ENCODE peak calls at places on chromosomes 12 and 14, in five cellular contexts. Y, X, A, D and C are unnamed samples. For H3K4me1, the result is how much of the 10 kb centered on the place peaks cover.

GRCh38 chr12:22787557-22787956 is 162.6 kb downstream of the ETNK1 start:
- DNase-seq in D (no peak), Y (no peak), A (no peak), X (no peak), C (peak)

GRCh38 chr12:75994069-75994740 is 37.4 kb downstream of the PHLDA1 start:
- DNase-seq in D (no peak), X (no peak), A (no peak), Y (no peak), C (no peak)

GRCh38 chr14:78143489-78144145 is 26.6 kb upstream of the NRXN3 start:
- DNase-seq in Y (no peak), A (no peak), X (peak), D (no peak), C (no peak)

GRCh38 chr12:7431993-7432685 is 11.8 kb downstream of the CD163L1 start:
- DNase-seq in D (no peak), A (no peak), Y (no peak), X (no peak), C (no peak)

GRCh38 chr12:52076811-52077210 is 2.7 kb upstream of the SMIM41 start:
- DNase-seq in D (no peak), A (no peak), Y (no peak), X (no peak), C (no peak)

GRCh38 chr12:53798575-53798974 is 46.8 kb upstream of the CISTR start:
- DNase-seq in D (no peak), X (no peak), Y (no peak), A (no peak), C (no peak)

GRCh38 chr14:39055786-39056474 is 47.1 kb downstream of the SEC23A start:
- DNase-seq in A (no peak), D (no peak), Y (no peak), X (no peak), C (no peak)

GRCh38 chr14:105253329-105253682 is 5.0 kb downstream of the BTBD6 start:
- DNase-seq in Y (no peak), X (no peak), D (no peak), A (no peak), C (no peak)

GRCh38 chr14:97177016-97177415 is 379.8 kb downstream of the VRK1 start:
- DNase-seq in A (no peak), X (peak), Y (no peak), D (no peak), C (no peak)

GRCh38 chr14:29222671-29223268 is 456.2 kb downstream of the FOXG1 start:
- DNase-seq in Y (no peak), D (no peak), X (no peak), A (no peak), C (no peak)

GRCh38 chr12:27595231-27595642 is 71.2 kb downstream of the PPFIBP1 start:
- DNase-seq in A (peak), Y (peak), X (no peak), D (no peak), C (peak)

GRCh38 chr12:3142386-3142785 is 65.2 kb downstream of the TSPAN9 start:
- DNase-seq in A (no peak), D (no peak), X (no peak), Y (no peak), C (no peak)

GRCh38 chr12:78866518-78866917 is 1.9 kb downstream of the SYT1 start:
- DNase-seq in A (no peak), D (no peak), Y (no peak), X (no peak), C (no peak)

GRCh38 chr12:109082751-109083150 is 10.5 kb downstream of the ALKBH2 start:
- DNase-seq in X (no peak), Y (no peak), A (no peak), D (no peak), C (no peak)

GRCh38 chr14:102616318-102616717 is 23.9 kb downstream of the RCOR1 start:
- DNase-seq in X (no peak), A (no peak), D (no peak), Y (no peak), C (no peak)

GRCh38 chr12:124213606-124214347 is 81.1 kb upstream of the RFLNA start:
- DNase-seq in Y (no peak), A (no peak), X (no peak), D (no peak), C (no peak)

GRCh38 chr14:74634481-74634880 is 22.4 kb upstream of the LTBP2 start:
- DNase-seq in D (no peak), A (no peak), Y (no peak), X (no peak), C (no peak)

GRCh38 chr14:31716208-31716607 is 155.0 kb downstream of the NUBPL start:
- DNase-seq in X (no peak), A (no peak), Y (no peak), D (no peak), C (no peak)

GRCh38 chr12:16506394-16506793 is 99.6 kb downstream of the LMO3 start:
- DNase-seq in D (no peak), A (no peak), Y (no peak), X (no peak), C (no peak)

GRCh38 chr14:29240046-29240445 is 473.5 kb downstream of the FOXG1 start:
- DNase-seq in X (no peak), A (no peak), D (no peak), Y (no peak), C (no peak)

GRCh38 chr14:100039903-100040302 is 25.3 kb upstream of the EVL start:
- DNase-seq in D (no peak), A (no peak), X (no peak), Y (no peak), C (no peak)
- H3K4me1 ChIP-seq in D (under half), A (under half), X (under half), Y (under half), C (under half)

DNA sequence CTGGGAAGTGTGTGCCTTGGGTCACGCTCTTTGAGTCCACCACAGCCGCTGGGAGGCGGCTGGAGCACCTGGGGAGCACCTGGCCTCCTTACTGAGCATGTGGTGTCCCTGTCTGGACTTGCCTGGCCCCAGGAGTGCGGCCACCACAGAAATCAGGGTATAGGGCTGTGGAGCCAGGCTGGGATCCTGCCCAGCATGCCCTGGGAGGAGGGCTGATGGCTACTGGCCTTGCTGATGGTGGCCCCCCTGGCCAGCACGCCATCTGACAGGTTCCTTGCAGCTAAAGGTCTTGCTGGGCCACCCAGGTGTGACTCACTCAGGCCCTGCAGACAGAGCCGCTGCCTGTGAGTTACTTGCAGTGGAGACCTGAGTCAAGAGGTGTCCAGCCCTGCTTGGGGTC is 6.0 kb downstream of the ULK1 start:
- DNase-seq in D (no peak), Y (no peak), X (no peak), A (no peak), C (no peak)
- H3K4me1 ChIP-seq in D (half or more), Y (under half), X (under half), A (under half), C (under half)

DNA sequence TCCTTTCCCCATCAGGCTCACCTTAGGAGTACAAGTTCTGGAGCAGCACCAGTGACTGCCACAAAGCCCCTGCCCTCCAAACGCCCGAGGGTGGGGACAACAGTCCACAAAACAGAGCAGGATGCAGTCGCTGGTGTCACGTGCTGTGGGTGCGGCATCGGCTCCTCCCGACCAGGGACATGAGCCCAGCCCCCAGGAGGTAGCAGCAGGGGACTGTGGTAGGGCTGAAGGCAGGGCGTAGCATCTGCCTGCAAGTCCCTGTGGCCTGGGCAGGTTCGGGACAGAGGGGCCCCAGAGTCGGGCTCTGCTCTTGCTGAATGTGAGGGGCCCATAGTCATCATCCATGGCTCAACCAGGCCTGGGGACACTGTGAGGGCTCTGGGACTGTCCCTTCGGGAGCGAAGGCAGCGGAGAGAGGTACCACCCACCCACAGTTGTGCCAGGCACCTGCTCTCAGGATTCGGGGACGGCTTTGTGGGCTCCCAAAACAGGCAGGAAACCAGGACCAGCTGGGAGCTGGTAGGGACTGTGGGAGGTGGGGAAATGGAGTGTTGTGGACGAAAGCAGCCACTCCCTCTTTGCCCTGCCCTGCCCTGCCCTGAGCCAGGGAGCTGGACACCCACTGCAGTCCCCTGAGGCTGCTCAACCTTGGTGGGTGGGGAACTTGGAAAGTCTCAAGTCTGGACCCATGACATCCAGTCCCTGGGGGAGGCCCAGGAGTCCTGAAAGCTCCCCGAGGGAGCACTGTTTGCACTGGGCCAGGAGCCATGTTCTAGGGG is 30.7 kb downstream of the FBRSL1 start:
- DNase-seq in D (no peak), A (no peak), X (no peak), Y (no peak), C (no peak)
- H3K4me1 ChIP-seq in D (under half), A (under half), X (under half), Y (under half), C (under half)

DNA sequence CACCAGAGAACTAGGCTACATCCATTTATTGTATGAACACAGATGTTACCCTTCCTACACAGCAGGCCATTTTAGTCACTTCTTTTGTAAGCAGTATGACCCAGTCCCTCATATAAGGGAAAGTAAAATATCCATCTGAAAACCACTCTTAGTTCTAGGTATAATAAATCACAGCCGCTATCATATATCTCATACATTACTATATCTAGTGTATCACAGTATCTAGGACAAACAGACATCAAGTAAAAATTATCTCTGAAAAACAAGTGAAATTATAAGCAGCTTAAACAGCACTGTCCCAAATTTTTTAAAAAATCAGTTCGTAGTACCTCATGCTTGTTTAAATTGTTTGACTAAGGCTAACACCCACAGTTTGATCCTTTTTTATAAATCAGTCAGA is 34.0 kb downstream of the CDK17 start:
- DNase-seq in Y (no peak), D (no peak), X (no peak), A (no peak), C (no peak)
- H3K4me1 ChIP-seq in Y (under half), D (under half), X (under half), A (under half), C (under half)

GRCh38 chr14:95886366-95886765 is 9.7 kb downstream of the TUNAR start:
- DNase-seq in Y (no peak), X (no peak), A (no peak), D (no peak), C (no peak)
- H3K4me1 ChIP-seq in Y (under half), X (under half), A (under half), D (under half), C (under half)

DNA sequence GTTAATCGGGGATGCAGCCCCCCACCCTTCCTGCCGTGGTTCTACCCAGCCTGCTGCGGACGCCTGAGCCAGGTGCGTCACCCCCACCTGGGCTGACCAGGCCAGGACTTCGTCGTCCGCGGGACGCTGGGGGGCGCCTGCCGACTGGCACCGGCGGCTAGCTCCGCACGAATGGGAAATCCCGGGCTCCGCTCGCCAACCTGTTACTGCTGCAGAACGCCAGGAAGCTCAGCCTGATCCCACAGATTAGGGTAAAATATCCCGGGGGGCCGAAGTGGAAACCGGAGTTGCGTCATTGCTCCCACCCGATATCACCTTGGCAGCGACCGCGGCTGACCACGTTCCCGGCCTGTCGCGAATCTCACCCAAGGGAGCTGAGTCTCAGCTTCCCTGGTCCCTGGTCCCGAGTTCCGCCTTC is 528 bp upstream of the VDR start:
- DNase-seq in A (peak), D (no peak), Y (peak), X (no peak), C (no peak)
- H3K4me1 ChIP-seq in A (under half), D (under half), Y (under half), X (half or more), C (under half)

DNA sequence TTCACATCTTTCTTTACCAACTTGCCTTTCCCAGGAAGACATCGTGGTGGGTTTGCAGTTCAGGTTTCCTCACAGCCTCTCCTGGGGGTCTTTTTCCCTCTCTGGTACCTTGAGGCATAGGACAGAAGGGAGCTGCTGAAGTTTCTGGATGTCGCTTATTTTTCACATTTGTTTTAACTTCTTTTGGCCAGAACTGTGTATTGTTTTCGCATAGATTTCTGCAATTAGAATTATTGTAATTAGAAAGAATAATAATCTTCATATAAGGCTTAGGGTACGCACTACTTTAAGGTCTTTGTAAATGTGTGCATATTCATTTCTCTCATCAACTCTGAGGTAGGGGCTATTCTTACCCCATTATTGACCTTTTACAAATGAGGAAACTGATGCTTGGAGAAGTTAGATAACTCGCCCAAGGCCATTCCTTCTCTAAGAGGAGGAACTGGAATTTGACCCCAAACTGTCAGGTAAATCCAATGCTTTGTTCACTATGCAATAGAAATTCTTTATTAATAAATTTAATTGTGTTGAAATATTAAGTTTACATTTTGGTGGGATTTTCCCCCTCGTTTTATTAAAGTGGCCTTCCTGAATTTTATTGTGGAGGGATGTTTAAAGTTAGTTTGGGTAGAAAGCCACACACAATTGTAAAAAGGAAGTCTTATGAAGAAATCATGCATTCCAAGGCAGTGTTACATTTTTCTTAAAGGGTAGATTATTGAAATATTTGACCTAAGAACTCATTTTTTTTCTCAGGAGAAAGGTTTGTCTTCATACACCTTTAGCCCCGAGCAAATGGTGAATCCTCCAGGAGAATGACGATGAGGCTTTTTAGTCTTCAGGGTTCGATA is 12.1 kb upstream of the SLC38A2 start:
- DNase-seq in D (no peak), X (no peak), Y (no peak), A (no peak), C (no peak)
- H3K4me1 ChIP-seq in D (half or more), X (half or more), Y (under half), A (under half), C (half or more)

GRCh38 chr12:70247653-70248199 is 4.5 kb downstream of the CNOT2 start:
- DNase-seq in Y (no peak), X (no peak), D (no peak), A (no peak), C (no peak)
- H3K4me1 ChIP-seq in Y (under half), X (under half), D (half or more), A (under half), C (half or more)

GRCh38 chr14:69771136-69771535 is 4.2 kb downstream of the SRSF5 start:
- DNase-seq in D (no peak), X (no peak), A (no peak), Y (no peak), C (no peak)
- H3K4me1 ChIP-seq in D (under half), X (under half), A (under half), Y (under half), C (under half)